ENCODE peak calls at places on chromosomes 12 and 14, in seven cellular contexts. N is sigmoid colon; W is CD4-positive, alpha-beta T cell; O is fibroblast of mammary gland; G is psoas muscle; I is mesothelial cell of epicardium; Z is heart left ventricle. K is an unnamed sample.

GRCh38 chr14:94312481-94313246 is 10.5 kb downstream of the SERPINA6 start:
- DNase-seq in N (no peak), W (no peak), O (no peak), G (no peak), I (no peak), Z (no peak), K (no peak)

GRCh38 chr12:105457026-105457425 is 126.5 kb downstream of the C12orf75 start:
- DNase-seq in N (no peak), W (no peak), O (no peak), G (no peak), I (no peak), Z (no peak), K (no peak)

GRCh38 chr14:76133103-76133502 is 18.6 kb upstream of the GPATCH2L start:
- DNase-seq in N (no peak), W (no peak), O (peak), G (no peak), I (no peak), Z (no peak), K (no peak)

GRCh38 chr14:93369393-93370266 is 22.6 kb downstream of the COX8C start:
- DNase-seq in N (no peak), W (no peak), O (no peak), G (no peak), I (no peak), Z (no peak), K (no peak)

GRCh38 chr14:95432152-95433093 is 84.0 kb downstream of the SYNE3 start:
- DNase-seq in N (peak), W (no peak), O (peak), G (no peak), I (peak), Z (peak), K (peak)

GRCh38 chr12:60421741-60422140 is 825.9 kb downstream of the SLC16A7 start:
- DNase-seq in N (no peak), W (no peak), O (peak), G (no peak), I (no peak), Z (no peak), K (no peak)

GRCh38 chr12:51531982-51532497 is 59.0 kb upstream of the SCN8A start:
- DNase-seq in N (peak), W (peak), O (peak), G (peak), I (peak), Z (no peak), K (peak)

GRCh38 chr14:96574171-96574632 is 72.0 kb downstream of the PAPOLA start:
- DNase-seq in N (no peak), W (no peak), O (no peak), G (no peak), I (no peak), Z (no peak), K (no peak)

GRCh38 chr14:63904724-63905123 is 51.9 kb downstream of the SYNE2 start:
- DNase-seq in N (no peak), W (no peak), O (no peak), G (no peak), I (no peak), Z (no peak), K (no peak)

GRCh38 chr14:71668186-71668912 is 263.9 kb upstream of the RGS6 start:
- DNase-seq in N (no peak), W (no peak), O (no peak), G (no peak), I (no peak), Z (no peak), K (no peak)

GRCh38 chr12:56683-57346 is 9.8 kb upstream of the IQSEC3 start:
- DNase-seq in N (no peak), W (no peak), O (no peak), G (no peak), I (no peak), Z (no peak), K (no peak)

GRCh38 chr14:80713076-80713850 is 228.3 kb downstream of the CEP128 start:
- DNase-seq in N (no peak), W (no peak), O (no peak), G (no peak), I (no peak), Z (no peak), K (no peak)

GRCh38 chr12:129520736-129521135 is 383.1 kb downstream of the TMEM132D start:
- DNase-seq in N (no peak), W (no peak), O (no peak), G (no peak), I (no peak), Z (no peak), K (no peak)

GRCh38 chr12:11882301-11883019 is 188.3 kb upstream of the BCL2L14 start:
- DNase-seq in N (no peak), W (no peak), O (no peak), G (no peak), I (no peak), Z (no peak), K (no peak)

GRCh38 chr14:83425138-83425537 is 1891.5 kb upstream of the SEL1L start:
- DNase-seq in N (no peak), W (no peak), O (peak), G (no peak), I (no peak), Z (no peak), K (no peak)

GRCh38 chr14:50830932-50831703 is at the start of gene NIN:
- DNase-seq in N (peak), W (peak), O (peak), G (peak), I (peak), Z (peak), K (peak)

GRCh38 chr12:57276935-57277563 is 26.1 kb upstream of the STAC3 start:
- DNase-seq in N (no peak), W (no peak), O (peak), G (no peak), I (no peak), Z (no peak), K (no peak)

GRCh38 chr14:32217301-32217700 is 14.2 kb upstream of the RNU6-8 start:
- DNase-seq in N (no peak), W (no peak), O (no peak), G (no peak), I (no peak), Z (no peak), K (no peak)

GRCh38 chr12:207804-208203 is 6.2 kb downstream of the SLC6A12 start:
- DNase-seq in N (no peak), W (no peak), O (no peak), G (no peak), I (no peak), Z (peak), K (no peak)

GRCh38 chr14:58281969-58282368 is 16.4 kb upstream of the ARID4A start:
- DNase-seq in N (no peak), W (no peak), O (no peak), G (no peak), I (no peak), Z (no peak), K (no peak)

GRCh38 chr12:50220357-50221061 is 53.3 kb upstream of the CERS5 start:
- DNase-seq in N (no peak), W (no peak), O (peak), G (no peak), I (no peak), Z (no peak), K (no peak)

GRCh38 chr12:131222271-131223139 is 268.8 kb downstream of the ADGRD1 start:
- DNase-seq in N (no peak), W (no peak), O (no peak), G (no peak), I (no peak), Z (no peak), K (no peak)

GRCh38 chr12:123250471-123251383 is 17.5 kb downstream of the MTRFR start:
- DNase-seq in N (no peak), W (no peak), O (no peak), G (no peak), I (no peak), Z (peak), K (no peak)

GRCh38 chr12:89731614-89732013 is 23.0 kb upstream of the ATP2B1 start:
- DNase-seq in N (no peak), W (no peak), O (peak), G (no peak), I (no peak), Z (no peak), K (no peak)

GRCh38 chr12:43805149-43805856 is 814 bp downstream of the TWF1 start:
- DNase-seq in N (no peak), W (no peak), O (peak), G (no peak), I (no peak), Z (no peak), K (no peak)

GRCh38 chr14:96184737-96185136 is 19.9 kb upstream of the BDKRB2 start:
- DNase-seq in N (no peak), W (no peak), O (no peak), G (no peak), I (no peak), Z (no peak), K (no peak)

GRCh38 chr12:109988274-109988673 is 7.9 kb downstream of the GIT2 start:
- DNase-seq in N (no peak), W (no peak), O (no peak), G (no peak), I (no peak), Z (no peak), K (no peak)

GRCh38 chr14:71525663-71526246 is 406.5 kb upstream of the RGS6 start:
- DNase-seq in N (no peak), W (no peak), O (no peak), G (no peak), I (no peak), Z (no peak), K (no peak)

GRCh38 chr12:12474931-12475485 is 87.7 kb downstream of the DUSP16 start:
- DNase-seq in N (no peak), W (peak), O (peak), G (no peak), I (no peak), Z (no peak), K (no peak)

GRCh38 chr14:50714452-50715073 is 46.5 kb upstream of the SAV1 start:
- DNase-seq in N (no peak), W (no peak), O (peak), G (no peak), I (no peak), Z (no peak), K (no peak)

GRCh38 chr14:89425931-89426330 is 8.9 kb upstream of the FOXN3 start:
- DNase-seq in N (peak), W (no peak), O (peak), G (no peak), I (no peak), Z (no peak), K (no peak)

GRCh38 chr14:35032562-35032961 is 13.5 kb upstream of the FAM177A1 start:
- DNase-seq in N (no peak), W (no peak), O (no peak), G (no peak), I (no peak), Z (no peak), K (no peak)

DNA sequence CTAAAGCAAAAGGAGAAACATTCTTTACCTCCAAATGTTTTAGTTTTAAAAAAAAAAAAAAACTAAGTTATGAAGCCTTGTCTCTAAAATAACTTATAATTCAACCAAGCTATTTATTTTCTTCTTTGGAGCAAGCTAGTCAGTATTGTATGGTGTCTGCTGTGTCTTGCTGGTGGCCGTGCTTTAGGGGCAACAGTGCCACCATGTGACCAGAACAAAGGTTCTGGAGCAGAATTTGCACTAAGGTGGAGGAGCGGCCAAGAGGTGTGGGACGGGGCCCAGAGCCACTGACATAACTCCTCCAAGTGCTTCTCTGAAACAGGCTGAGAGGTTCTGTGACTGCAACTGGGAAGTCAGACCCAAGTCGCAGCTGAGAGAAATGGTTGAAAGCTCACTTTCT is 4.5 kb downstream of the FICD start:
- DNase-seq in N (no peak), W (no peak), O (no peak), G (no peak), I (no peak), Z (no peak), K (no peak)
- TF ChIP-seq CTCF in N (no peak), W (no peak), O (no peak), G (no peak), I (no peak), Z (no peak), K (peak)

DNA sequence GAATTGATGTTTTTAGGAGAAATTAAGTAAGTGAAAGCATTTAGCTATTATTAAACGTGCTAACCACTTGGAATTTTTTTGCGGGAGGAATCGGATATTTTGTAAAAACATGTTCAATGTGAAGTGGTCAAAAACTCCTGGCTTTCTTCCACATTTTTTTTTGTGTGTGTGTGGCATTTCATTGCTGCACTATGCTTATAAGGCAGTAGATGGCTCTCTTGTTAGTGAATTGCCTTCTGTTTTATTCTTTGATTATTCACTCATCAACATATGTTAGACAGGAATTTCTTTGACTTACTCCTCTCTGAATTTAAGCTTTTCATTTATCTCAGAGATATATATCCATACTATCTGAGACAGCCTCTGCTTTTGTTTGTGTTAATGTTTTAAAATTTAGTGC is 71.3 kb downstream of the DERA start:
- DNase-seq in N (no peak), W (no peak), O (peak), G (no peak), I (no peak), Z (no peak), K (no peak)
- TF ChIP-seq CTCF in N (no peak), W (no peak), O (peak), G (peak), I (no peak), Z (no peak), K (peak)

GRCh38 chr14:52014601-52015267 is 25.4 kb downstream of the RTRAF start:
- DNase-seq in N (peak), W (no peak), O (no peak), G (no peak), I (no peak), Z (peak), K (no peak)

GRCh38 chr14:52010173-52010693 is 20.9 kb downstream of the RTRAF start:
- DNase-seq in N (no peak), W (no peak), O (no peak), G (no peak), I (no peak), Z (no peak), K (no peak)

GRCh38 chr14:52013984-52014600 is 24.7 kb downstream of the RTRAF start:
- DNase-seq in N (no peak), W (no peak), O (no peak), G (no peak), I (no peak), Z (no peak), K (no peak)

GRCh38 chr14:52011557-52011956 is 22.2 kb downstream of the RTRAF start:
- DNase-seq in N (no peak), W (no peak), O (no peak), G (no peak), I (no peak), Z (no peak), K (no peak)

GRCh38 chr14:52012635-52013034 is 23.3 kb downstream of the RTRAF start:
- DNase-seq in N (peak), W (no peak), O (peak), G (peak), I (no peak), Z (peak), K (no peak)
- TF ChIP-seq CTCF in N (no peak), W (no peak), O (no peak), G (no peak), I (no peak), Z (no peak), K (no peak)

DNA sequence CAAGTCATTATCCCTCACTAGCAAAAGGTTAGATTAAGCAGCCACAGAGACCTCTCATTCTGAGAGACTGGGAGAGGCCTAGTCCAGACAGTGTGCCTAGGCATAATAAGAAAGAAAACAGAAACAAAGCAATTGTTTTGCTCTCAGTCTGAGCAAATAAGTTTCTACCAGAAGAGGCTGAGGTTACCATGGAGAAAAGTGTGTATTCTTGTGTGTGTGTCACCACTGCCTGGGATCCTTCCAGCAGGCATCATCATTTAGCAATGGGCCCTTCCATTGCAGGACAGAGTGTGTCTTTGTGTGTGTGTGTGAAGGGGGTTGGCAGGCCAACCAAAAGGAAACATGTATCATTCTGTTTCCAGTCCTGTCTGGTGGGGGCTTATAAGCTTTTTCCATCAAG is 3.7 kb downstream of the EFS start:
- DNase-seq in N (no peak), W (no peak), O (peak), G (no peak), I (no peak), Z (no peak), K (no peak)
- TF ChIP-seq CTCF in N (no peak), W (no peak), O (no peak), G (no peak), I (no peak), Z (no peak), K (no peak)

GRCh38 chr14:46582826-46583225 is 68.8 kb downstream of the RPL10L start:
- DNase-seq in N (no peak), W (no peak), O (no peak), G (no peak), I (no peak), Z (no peak), K (no peak)

GRCh38 chr14:46580941-46581671 is 70.5 kb downstream of the RPL10L start:
- DNase-seq in N (no peak), W (no peak), O (peak), G (no peak), I (no peak), Z (no peak), K (no peak)
- TF ChIP-seq CTCF in N (peak), W (no peak), O (peak), G (no peak), I (peak), Z (no peak), K (peak)